ENCODE peak calls at places on chromosomes 3 and 15, in ten cellular contexts. I, T, O, M, Y, Q, W, X, K and E are unnamed samples.

GRCh38 chr15:91627473-91628309 is 225.8 kb upstream of the SLCO3A1 start:
- DNase-seq in X (no peak), W (no peak), M (no peak), I (no peak), O (no peak), T (no peak), Y (no peak), Q (no peak), K (no peak), E (no peak)

GRCh38 chr3:126179825-126180476 is 435 bp downstream of the ALDH1L1 start:
- DNase-seq in Q (no peak), T (no peak), O (peak; percentile 29), X (no peak), Y (no peak), W (peak; percentile 22), K (no peak), M (no peak), I (no peak), E (no peak)

GRCh38 chr15:77026501-77027110 is 31.7 kb downstream of the PSTPIP1 start:
- DNase-seq in X (no peak), K (peak; percentile 0), M (no peak), W (no peak), Y (no peak), I (no peak), O (peak; percentile 6), T (no peak), Q (no peak), E (no peak)

GRCh38 chr3:196976891-196977420 is 8.3 kb upstream of the PIGZ start:
- DNase-seq in M (no peak), X (no peak), I (no peak), K (no peak), Q (no peak), Y (no peak), O (no peak), W (no peak), T (no peak), E (no peak)

GRCh38 chr15:94258246-94258645 is 26.9 kb downstream of the MCTP2 start:
- DNase-seq in K (no peak), X (no peak), O (no peak), Q (peak; percentile 71), I (no peak), T (no peak), Y (no peak), W (no peak), M (no peak), E (no peak)

GRCh38 chr3:148736086-148736485 is 38.4 kb downstream of the AGTR1 start:
- DNase-seq in K (no peak), W (no peak), I (no peak), Q (no peak), O (no peak), Y (no peak), X (no peak), M (no peak), T (no peak), E (no peak)

GRCh38 chr3:18740631-18741583 is 315.8 kb upstream of the SATB1 start:
- DNase-seq in W (no peak), Q (peak; percentile 72), T (peak; percentile 82), Y (no peak), X (no peak), K (peak; percentile 34), O (no peak), M (no peak), I (peak; percentile 29), E (no peak)

GRCh38 chr3:146241523-146242240 is 9.2 kb downstream of the PLSCR4 start:
- DNase-seq in M (no peak), O (no peak), T (no peak), Y (no peak), K (no peak), W (no peak), I (no peak), Q (no peak), X (no peak), E (no peak)

GRCh38 chr15:64580696-64581407 is 120.5 kb downstream of the ZNF609 start:
- DNase-seq in W (no peak), X (no peak), Y (no peak), M (no peak), K (no peak), O (no peak), Q (no peak), I (no peak), T (no peak), E (no peak)

GRCh38 chr3:116078561-116078960 is 366.7 kb downstream of the LSAMP start:
- DNase-seq in Q (no peak), T (no peak), X (no peak), O (no peak), W (no peak), M (no peak), I (no peak), Y (no peak), K (no peak), E (no peak)

GRCh38 chr3:139480585-139480984 is 4.3 kb upstream of the RBP2 start:
- DNase-seq in Q (no peak), T (no peak), Y (no peak), K (no peak), W (no peak), O (no peak), I (no peak), X (peak; percentile 49), M (no peak), E (no peak)